ENCODE peak calls at places on chromosomes 16 and 17, in six cellular contexts. Q is Peyer's patch, U is SK-N-SH, X is prostate gland, G is endothelial cell of umbilical vein, C is ovary. L is an unnamed sample.

GRCh38 chr16:56190903-56191806 is at the start of gene GNAO1:
- DNase-seq in Q (peak; percentile 31), U (peak; percentile 94), X (peak; percentile 49), G (peak; percentile 12), C (peak; percentile 88), L (peak; percentile 91)

GRCh38 chr17:81097943-81098308 is 63.0 kb downstream of the BAIAP2 start:
- DNase-seq in Q (no peak), U (no peak), X (no peak), G (no peak), C (no peak), L (no peak)

GRCh38 chr17:1999557-2000251 is 25.4 kb downstream of the RTN4RL1 start:
- DNase-seq in Q (no peak), U (peak; percentile 51), X (peak; percentile 71), G (peak; percentile 27), C (peak; percentile 74), L (peak; percentile 41)

GRCh38 chr17:51119415-51120356 is 982 bp downstream of the SPAG9 start:
- DNase-seq in Q (peak; percentile 47), U (peak; percentile 24), X (peak; percentile 26), G (peak; percentile 65), C (no peak), L (peak; percentile 52)

GRCh38 chr16:20348365-20349185 is 3.9 kb downstream of the UMOD start:
- DNase-seq in Q (no peak), U (peak; percentile 39), X (peak; percentile 35), G (no peak), C (no peak), L (no peak)

GRCh38 chr16:30407794-30408534 is 558 bp downstream of the ZNF771 start:
- DNase-seq in Q (no peak), U (no peak), X (no peak), G (no peak), C (no peak), L (no peak)

GRCh38 chr16:21277927-21278706 is at the start of gene CRYM:
- DNase-seq in Q (peak; percentile 57), U (peak; percentile 93), X (peak; percentile 71), G (peak; percentile 36), C (peak; percentile 72), L (peak; percentile 55)

GRCh38 chr17:16381496-16381820 is 567 bp downstream of the UBB start:
- DNase-seq in Q (no peak), U (no peak), X (no peak), G (no peak), C (no peak), L (no peak)

GRCh38 chr17:49640556-49640955 is 37.3 kb downstream of the SPOP start:
- DNase-seq in Q (no peak), U (no peak), X (no peak), G (no peak), C (no peak), L (no peak)

GRCh38 chr17:31310260-31310659 is 3.6 kb downstream of the EVI2B start:
- DNase-seq in Q (peak; percentile 61), U (no peak), X (no peak), G (no peak), C (no peak), L (no peak)

GRCh38 chr17:68296217-68297140 is 5.2 kb downstream of the ARSG start:
- DNase-seq in Q (peak; percentile 86), U (no peak), X (peak; percentile 95), G (no peak), C (no peak), L (no peak)

GRCh38 chr17:50163846-50164696 is 1.7 kb upstream of the SGCA start:
- DNase-seq in Q (peak; percentile 78), U (no peak), X (no peak), G (no peak), C (no peak), L (no peak)

GRCh38 chr16:85557083-85557975 is 55.8 kb upstream of the GSE1 start:
- DNase-seq in Q (peak; percentile 69), U (peak; percentile 61), X (no peak), G (no peak), C (peak; percentile 67), L (no peak)

GRCh38 chr17:42706732-42707131 is 24.4 kb downstream of the CNTNAP1 start:
- DNase-seq in Q (peak; percentile 34), U (no peak), X (no peak), G (no peak), C (no peak), L (no peak)

GRCh38 chr17:29495011-29495410 is 71.8 kb downstream of the ABHD15 start:
- DNase-seq in Q (no peak), U (no peak), X (no peak), G (no peak), C (no peak), L (no peak)

GRCh38 chr17:83082899-83083367 is 3.5 kb downstream of the METRNL start:
- DNase-seq in Q (no peak), U (no peak), X (no peak), G (no peak), C (no peak), L (no peak)

GRCh38 chr17:78745407-78746088 is 36.5 kb downstream of the CYTH1 start:
- DNase-seq in Q (peak; percentile 45), U (no peak), X (no peak), G (peak; percentile 58), C (no peak), L (peak; percentile 51)

GRCh38 chr16:49838361-49838638 is 17.6 kb downstream of the ZNF423 start:
- DNase-seq in Q (no peak), U (no peak), X (no peak), G (no peak), C (no peak), L (no peak)

GRCh38 chr16:85657267-85657650 is 31.5 kb downstream of the GINS2 start:
- DNase-seq in Q (no peak), U (no peak), X (no peak), G (no peak), C (no peak), L (no peak)

GRCh38 chr16:79598341-79599181 is 2.0 kb downstream of the MAF start:
- DNase-seq in Q (peak; percentile 34), U (peak; percentile 83), X (peak; percentile 38), G (no peak), C (peak; percentile 75), L (no peak)

GRCh38 chr17:491086-492014 is 138.7 kb upstream of the RPH3AL start:
- DNase-seq in Q (no peak), U (peak; percentile 94), X (peak; percentile 37), G (peak; percentile 42), C (peak; percentile 82), L (peak; percentile 64)

GRCh38 chr16:66205287-66206167 is 161.0 kb upstream of the CDH5 start:
- DNase-seq in Q (no peak), U (no peak), X (no peak), G (no peak), C (no peak), L (no peak)

GRCh38 chr16:71311553-71312158 is 22.5 kb upstream of the CMTR2 start:
- DNase-seq in Q (peak; percentile 17), U (peak; percentile 61), X (no peak), G (peak; percentile 28), C (no peak), L (peak; percentile 40)

GRCh38 chr17:2372180-2372579 is 28.7 kb downstream of the MNT start:
- DNase-seq in Q (no peak), U (no peak), X (no peak), G (no peak), C (no peak), L (no peak)

GRCh38 chr16:78175287-78175686 is 75.8 kb downstream of the WWOX start:
- DNase-seq in Q (no peak), U (no peak), X (no peak), G (no peak), C (no peak), L (no peak)

GRCh38 chr16:57358527-57359095 is at the start of gene CCL22:
- DNase-seq in Q (peak; percentile 76), U (no peak), X (no peak), G (no peak), C (no peak), L (no peak)

GRCh38 chr16:57185446-57185944 is 344 bp downstream of the PSME3IP1 start:
- DNase-seq in Q (no peak), U (peak; percentile 61), X (peak; percentile 30), G (no peak), C (peak; percentile 70), L (peak; percentile 62)

GRCh38 chr16:89918453-89919347 is at the start of gene MC1R:
- DNase-seq in Q (peak; percentile 26), U (peak; percentile 72), X (no peak), G (peak; percentile 34), C (peak; percentile 53), L (peak; percentile 75)

GRCh38 chr17:18025596-18026407 is 13.2 kb downstream of the ATPAF2 start:
- DNase-seq in Q (no peak), U (no peak), X (no peak), G (peak; percentile 19), C (no peak), L (no peak)

GRCh38 chr16:81521141-81521626 is 76.6 kb downstream of the CMIP start:
- DNase-seq in Q (peak; percentile 80), U (peak; percentile 84), X (no peak), G (no peak), C (no peak), L (no peak)

GRCh38 chr16:66924527-66925321 is 611 bp downstream of the RRAD start:
- DNase-seq in Q (no peak), U (peak; percentile 94), X (no peak), G (no peak), C (peak; percentile 64), L (peak; percentile 52)

DNA sequence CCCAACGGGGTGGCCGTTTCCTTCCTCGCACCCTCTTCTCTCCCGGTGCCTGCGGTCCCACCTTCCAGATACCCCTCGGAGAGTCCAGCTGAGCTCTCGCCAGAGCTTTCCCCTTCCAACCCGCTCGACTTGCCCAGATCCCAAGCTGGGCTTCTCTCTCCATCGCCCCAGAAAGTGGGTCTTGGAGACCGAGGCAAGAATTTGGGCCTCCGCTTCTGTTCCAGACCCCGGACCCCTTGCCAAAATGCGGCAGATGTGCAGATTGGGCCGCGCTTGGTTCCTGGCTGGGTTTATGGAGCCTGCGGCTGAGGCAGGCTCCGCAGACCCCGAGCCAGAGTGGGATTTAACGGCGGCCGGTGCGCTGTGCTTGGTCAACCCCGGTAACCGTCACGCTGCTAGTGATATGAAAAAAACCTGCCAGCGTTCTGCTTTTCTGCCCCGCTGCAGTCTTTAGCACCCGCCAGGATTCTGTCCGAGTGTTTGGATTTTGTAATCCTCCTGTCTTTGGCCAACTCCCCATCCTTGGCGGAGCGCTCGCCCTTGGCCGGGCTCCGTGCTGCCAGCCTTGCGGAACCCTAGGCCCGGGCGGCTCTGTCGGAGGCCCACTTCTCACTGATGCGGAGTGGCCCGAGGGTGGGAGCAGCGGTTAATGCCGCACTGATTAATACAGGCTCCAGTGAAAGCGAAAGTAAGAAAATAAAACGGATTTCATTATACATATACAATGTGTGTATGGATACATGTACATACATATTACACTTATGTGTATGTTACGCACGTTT is 754 bp upstream of the SLFN11 start:
- DNase-seq in Q (peak; percentile 67), U (peak; percentile 34), X (peak; percentile 61), G (no peak), C (peak; percentile 80), L (no peak)
- H3K27me3 ChIP-seq in Q (no peaks in the 10 kb centered on the region), U (peaks cover 47% of the 10 kb centered on the region), X (no peaks in the 10 kb centered on the region), G (no peaks in the 10 kb centered on the region), C (no peaks in the 10 kb centered on the region), L (peaks cover 64% of the 10 kb centered on the region)

GRCh38 chr17:48600244-48601098 is 4.3 kb downstream of the HOXB6 start:
- DNase-seq in Q (no peak), U (no peak), X (no peak), G (no peak), C (no peak), L (no peak)
- TF ChIP-seq CTCF in Q (no peak), U (no peak), X (no peak), G (no peak), C (no peak), L (no peak)

GRCh38 chr17:57892146-57892819 is 42.4 kb upstream of the MRPS23 start:
- DNase-seq in Q (peak; percentile 78), U (peak; percentile 92), X (peak; percentile 79), G (peak; percentile 87), C (peak; percentile 90), L (peak; percentile 82)
- H3K4me1 ChIP-seq in Q (no peaks in the 10 kb centered on the region), U (peaks cover 32% of the 10 kb centered on the region), X (peaks cover 30% of the 10 kb centered on the region), G (peaks cover 26% of the 10 kb centered on the region), C (peaks cover 50% of the 10 kb centered on the region), L (peaks cover 9% of the 10 kb centered on the region)

GRCh38 chr16:58499615-58500328 is at the start of gene NDRG4:
- DNase-seq in Q (peak; percentile 31), U (peak; percentile 93), X (no peak), G (peak; percentile 56), C (peak; percentile 39), L (peak; percentile 98)
- H3K27me3 ChIP-seq in Q (no peaks in the 10 kb centered on the region), U (no peaks in the 10 kb centered on the region), X (no peaks in the 10 kb centered on the region), G (no peaks in the 10 kb centered on the region), C (no peaks in the 10 kb centered on the region), L (no peaks in the 10 kb centered on the region)